ENCODE peak calls at places on chromosomes 3 and 15, in five cellular contexts. K is H1, O is GM12878, H is HepG2, Z is K562. U is an unnamed sample.

GRCh38 chr3:184560992-184561328 is 625 bp upstream of the EPHB3 start:
- DNase-seq in K (no peak), O (no peak), H (no peak), Z (no peak), U (no peak)

GRCh38 chr3:118882353-118882947 is 152.2 kb downstream of the IGSF11 start:
- DNase-seq in K (no peak), O (no peak), H (peak; percentile 48), Z (peak; percentile 36), U (peak; percentile 39)

GRCh38 chr3:150410311-150411105 is 2.4 kb downstream of the TSC22D2 start:
- DNase-seq in K (no peak), O (no peak), H (no peak), Z (peak; percentile 19), U (peak; percentile 39)

GRCh38 chr15:85761635-85762034 is 33.1 kb downstream of the KLHL25 start:
- DNase-seq in K (no peak), O (no peak), H (no peak), Z (no peak), U (no peak)

GRCh38 chr15:80343610-80344009 is 60.6 kb upstream of the ARNT2 start:
- DNase-seq in K (no peak), O (no peak), H (no peak), Z (no peak), U (no peak)

GRCh38 chr3:187085021-187085666 is 54.2 kb downstream of the RPL39L start:
- DNase-seq in K (no peak), O (no peak), H (no peak), Z (no peak), U (no peak)

GRCh38 chr3:10366681-10367101 is 45.8 kb upstream of the SEC13 start:
- DNase-seq in K (no peak), O (no peak), H (no peak), Z (no peak), U (no peak)

GRCh38 chr3:155712008-155712407 is 32.9 kb downstream of the PLCH1 start:
- DNase-seq in K (no peak), O (peak; percentile 21), H (no peak), Z (no peak), U (no peak)

GRCh38 chr15:94277485-94277884 is 46.1 kb downstream of the MCTP2 start:
- DNase-seq in K (no peak), O (no peak), H (no peak), Z (no peak), U (no peak)

GRCh38 chr3:44571024-44571423 is 13.7 kb upstream of the ZNF660 start:
- DNase-seq in K (no peak), O (no peak), H (no peak), Z (no peak), U (no peak)
- TF ChIP-seq CHD2 in K (no peak), O (no peak), H (no peak), Z (no peak), U (no peak)

GRCh38 chr3:190424478-190425439 is 24.9 kb downstream of the TMEM207 start:
- DNase-seq in K (peak; percentile 43), O (peak; percentile 20), H (peak; percentile 77), Z (peak; percentile 16), U (peak; percentile 38)
- TF ChIP-seq CTCF in K (peak; percentile 59), O (peak; percentile 59), H (peak; percentile 68), Z (peak; percentile 47), U (peak; percentile 81)

GRCh38 chr3:139620438-139620837 is 57.3 kb downstream of the NMNAT3 start:
- DNase-seq in K (no peak), O (no peak), H (no peak), Z (no peak), U (no peak)
- TF ChIP-seq YY1 in K (no peak), O (no peak), H (no peak), Z (no peak), U (no peak)

GRCh38 chr3:144127014-144127413 is 155.4 kb downstream of the DIPK2A start:
- DNase-seq in K (no peak), O (no peak), H (no peak), Z (no peak), U (no peak)

GRCh38 chr3:144119611-144120010 is 148.0 kb downstream of the DIPK2A start:
- DNase-seq in K (no peak), O (no peak), H (no peak), Z (no peak), U (no peak)

GRCh38 chr3:144121661-144122060 is 150.0 kb downstream of the DIPK2A start:
- DNase-seq in K (no peak), O (no peak), H (no peak), Z (no peak), U (no peak)
- TF ChIP-seq CHD2 in K (no peak), O (no peak), H (no peak), Z (no peak), U (no peak)

GRCh38 chr3:115085197-115085865 is 61.8 kb downstream of the ZBTB20 start:
- DNase-seq in K (no peak), O (no peak), H (no peak), Z (no peak), U (no peak)
- TF ChIP-seq CTCF in K (peak; percentile 24), O (no peak), H (no peak), Z (no peak), U (peak; percentile 37)